ENCODE peak calls at places on chromosomes 6 and 20, in ten cellular contexts. A is NCI-H774; L is neuronal stem cell; Z is lower leg skin; K is left colon; F is GM04504; C is stimulated activated naive CD8-positive, alpha-beta T cell treated with anti-CD3 and anti-CD28 coated beads, Interleukin-15, Interleukin-2, amounts not matched to agents 100 U/mL and 50 U/mL, for 24 hours; X is NCI-H1694 treated with DMSO at 0.1 percent for 48 hours; I is HCT116; P is posterior cingulate gyrus. O is an unnamed sample.
A peak's percentile ranks its signal among the peaks of the same experiment; 100 is the strongest.

GRCh38 chr20:37349517-37350491 is 3.9 kb downstream of the SRC start:
- DNase-seq in A (no peak), L (no peak), Z (peak; percentile 85), K (peak; percentile 26), F (no peak), C (no peak), X (no peak), I (no peak), P (no peak), O (no peak)

GRCh38 chr6:105014954-105015353 is 58.0 kb downstream of the LIN28B start:
- DNase-seq in A (no peak), L (no peak), Z (no peak), K (no peak), F (no peak), C (no peak), X (no peak), I (no peak), P (no peak), O (no peak)

GRCh38 chr6:677919-678318 is 15.0 kb downstream of the EXOC2 start:
- DNase-seq in A (no peak), L (no peak), Z (no peak), K (no peak), F (no peak), C (no peak), X (no peak), I (no peak), P (no peak), O (no peak)

GRCh38 chr6:106253194-106253593 is 72.4 kb downstream of the ATG5 start:
- DNase-seq in A (no peak), L (no peak), Z (no peak), K (no peak), F (peak; percentile 84), C (no peak), X (no peak), I (no peak), P (no peak), O (no peak)

GRCh38 chr6:70846207-70846835 is 110.5 kb downstream of the B3GAT2 start:
- DNase-seq in A (peak; percentile 63), L (no peak), Z (no peak), K (no peak), F (no peak), C (no peak), X (no peak), I (no peak), P (no peak), O (no peak)

GRCh38 chr20:44422083-44422482 is 53.6 kb upstream of the TTPAL start:
- DNase-seq in A (no peak), L (no peak), Z (no peak), K (no peak), F (no peak), C (no peak), X (no peak), I (no peak), P (no peak), O (no peak)

GRCh38 chr6:168032383-168032760 is 34.9 kb downstream of the KIF25 start:
- DNase-seq in A (no peak), L (no peak), Z (no peak), K (no peak), F (peak; percentile 40), C (no peak), X (no peak), I (no peak), P (no peak), O (no peak)

GRCh38 chr6:90393232-90393884 is 96.7 kb upstream of the BACH2 start:
- DNase-seq in A (peak; percentile 10), L (peak; percentile 48), Z (no peak), K (no peak), F (no peak), C (peak; percentile 82), X (peak; percentile 42), I (peak; percentile 41), P (no peak), O (peak; percentile 82)

GRCh38 chr6:81487489-81487888 is 265.0 kb downstream of the TENT5A start:
- DNase-seq in A (no peak), L (no peak), Z (no peak), K (peak; percentile 26), F (no peak), C (no peak), X (no peak), I (no peak), P (peak; percentile 39), O (no peak)

GRCh38 chr6:8087870-8088269 is 14.5 kb downstream of the EEF1E1 start:
- DNase-seq in A (no peak), L (no peak), Z (no peak), K (no peak), F (no peak), C (no peak), X (no peak), I (no peak), P (no peak), O (no peak)

GRCh38 chr6:148628251-148628650 is 118.6 kb upstream of the UST start:
- DNase-seq in A (no peak), L (no peak), Z (no peak), K (no peak), F (no peak), C (no peak), X (no peak), I (no peak), P (no peak), O (no peak)

GRCh38 chr6:142523485-142523884 is 221.7 kb downstream of the ADGRG6 start:
- DNase-seq in A (peak; percentile 4), L (no peak), Z (no peak), K (no peak), F (no peak), C (no peak), X (no peak), I (no peak), P (no peak), O (no peak)

O was measured in activated naive CD8-positive, alpha-beta T cell treated with anti-CD3 and anti-CD28 coated beads, Interleukin-2, amount 50 U/mL, for 24 hours.